ENCODE peak calls at places on chromosomes 2 and 18, in eight cellular contexts. R is A549, Z is tibial nerve, V is heart left ventricle, E is NB4, B is spleen, S is right lobe of liver, P is prostate gland. I is an unnamed sample.

GRCh38 chr2:26805241-26805676 is 19.4 kb downstream of the CENPA start:
- DNase-seq in B (no peak), R (no peak), S (no peak), Z (no peak), E (no peak), P (no peak), V (no peak), I (no peak)

GRCh38 chr2:132760405-132760804 is 90.4 kb upstream of the LYPD1 start:
- DNase-seq in B (no peak), E (no peak), S (no peak), P (no peak), V (no peak), Z (no peak), R (no peak), I (no peak)

GRCh38 chr18:28080876-28081300 is 96.0 kb downstream of the CDH2 start:
- DNase-seq in E (no peak), P (no peak), Z (no peak), V (no peak), R (no peak), B (no peak), S (no peak), I (no peak)

GRCh38 chr2:29449499-29449898 is 334.3 kb downstream of the CLIP4 start:
- DNase-seq in P (no peak), B (no peak), R (no peak), E (no peak), Z (no peak), V (no peak), S (no peak), I (no peak)

GRCh38 chr2:1640301-1641135 is 103.8 kb downstream of the PXDN start:
- DNase-seq in Z (no peak), S (no peak), R (no peak), B (no peak), P (no peak), V (no peak), E (no peak), I (no peak)

GRCh38 chr2:156006721-156007618 is 325.6 kb downstream of the NR4A2 start:
- DNase-seq in E (no peak), P (no peak), R (no peak), S (no peak), B (peak; percentile 69), V (peak; percentile 42), Z (no peak), I (no peak)

GRCh38 chr2:48844418-48845155 is 89.1 kb upstream of the LHCGR start:
- DNase-seq in R (no peak), P (no peak), E (peak; percentile 10), B (no peak), Z (no peak), V (no peak), S (no peak), I (no peak)

GRCh38 chr2:6750389-6751158 is 115.1 kb downstream of the CMPK2 start:
- DNase-seq in E (no peak), Z (no peak), V (no peak), B (no peak), S (no peak), R (no peak), P (no peak), I (no peak)

GRCh38 chr2:54595999-54596903 is 127.2 kb upstream of the EML6 start:
- DNase-seq in B (no peak), S (no peak), P (no peak), V (no peak), R (no peak), Z (no peak), E (no peak), I (peak; percentile 75)

GRCh38 chr2:80454628-80455027 is 150.1 kb upstream of the LRRTM1 start:
- DNase-seq in V (peak; percentile 69), P (no peak), B (peak; percentile 59), E (no peak), R (no peak), S (no peak), Z (no peak), I (no peak)

GRCh38 chr2:70717431-70718038 is 50.5 kb downstream of the ADD2 start:
- DNase-seq in Z (no peak), B (no peak), V (no peak), R (no peak), P (no peak), E (no peak), S (no peak), I (no peak)

GRCh38 chr2:161044095-161044874 is 115.9 kb upstream of the TANK start:
- DNase-seq in S (no peak), B (no peak), E (no peak), R (no peak), P (no peak), Z (peak; percentile 51), V (no peak), I (peak; percentile 18)

DNA sequence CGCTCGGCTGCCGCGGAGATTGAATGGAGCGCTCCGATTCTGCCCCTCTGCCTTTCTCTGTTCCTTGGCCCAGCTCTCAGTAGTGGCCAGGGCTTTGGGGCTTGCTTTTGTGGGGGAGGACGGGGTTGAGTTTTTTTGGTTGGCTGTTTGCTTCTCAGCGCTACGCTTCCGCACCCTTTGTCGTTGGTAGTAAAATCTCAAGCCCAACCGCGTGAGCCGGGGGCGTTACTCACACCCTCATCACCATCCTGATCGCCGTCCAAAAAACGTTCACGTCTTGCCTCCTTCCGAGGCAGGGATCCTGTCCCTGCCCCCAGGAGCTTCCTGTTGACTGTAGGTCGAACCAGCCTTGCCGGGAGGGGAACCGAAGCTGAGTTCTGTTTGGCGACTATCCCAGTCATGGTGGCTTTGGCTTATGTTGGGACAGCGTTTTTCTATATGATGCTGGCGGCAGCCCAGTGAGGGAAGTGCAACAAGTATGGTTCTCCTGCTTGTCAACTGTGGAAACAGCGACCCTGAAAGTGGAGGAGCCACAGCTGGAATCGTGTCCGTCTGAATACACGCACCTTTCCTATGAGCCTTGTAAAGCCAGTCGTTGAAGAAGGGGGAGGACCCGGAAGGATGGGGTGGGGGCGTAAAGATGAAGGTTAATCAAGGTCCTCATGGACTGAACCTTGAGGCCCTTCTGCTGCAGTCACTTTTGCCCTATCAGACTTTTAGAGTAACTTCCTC is 797 bp upstream of the YES1 start:
- DNase-seq in Z (peak; percentile 67), V (peak; percentile 74), B (peak; percentile 91), P (peak; percentile 61), S (peak; percentile 79), E (peak; percentile 95), R (peak; percentile 36), I (peak; percentile 82)
- TF ChIP-seq POLR2A in Z (peak; percentile 8), V (no peak), B (no peak), P (no peak), S (no peak), E (peak; percentile 55), R (no peak), I (no peak)

GRCh38 chr2:170359466-170359865 is 181.5 kb downstream of the MYO3B start:
- DNase-seq in R (no peak), B (no peak), Z (no peak), S (no peak), V (no peak), E (no peak), P (no peak), I (no peak)

GRCh38 chr2:170362313-170362795 is 184.4 kb downstream of the MYO3B start:
- DNase-seq in R (no peak), S (no peak), B (no peak), V (no peak), Z (no peak), E (no peak), P (no peak), I (no peak)

GRCh38 chr2:170362895-170363582 is 185.1 kb downstream of the MYO3B start:
- DNase-seq in E (no peak), R (no peak), Z (peak; percentile 6), P (no peak), B (no peak), V (no peak), S (no peak), I (no peak)

GRCh38 chr2:170361359-170361936 is 183.5 kb downstream of the MYO3B start:
- DNase-seq in R (peak; percentile 17), P (peak; percentile 50), Z (peak; percentile 43), E (peak; percentile 70), B (no peak), V (no peak), S (no peak), I (no peak)

GRCh38 chr2:170360546-170361358 is 182.8 kb downstream of the MYO3B start:
- DNase-seq in V (no peak), B (no peak), Z (no peak), P (no peak), E (no peak), R (no peak), S (no peak), I (no peak)
- H3K4me3 ChIP-seq in V (no peak overlapping the region), B (no peak overlapping the region), Z (no peak overlapping the region), P (no peak overlapping the region), E (no peak overlapping the region), R (no peak overlapping the region), S (no peak overlapping the region), I (no peak overlapping the region)

DNA sequence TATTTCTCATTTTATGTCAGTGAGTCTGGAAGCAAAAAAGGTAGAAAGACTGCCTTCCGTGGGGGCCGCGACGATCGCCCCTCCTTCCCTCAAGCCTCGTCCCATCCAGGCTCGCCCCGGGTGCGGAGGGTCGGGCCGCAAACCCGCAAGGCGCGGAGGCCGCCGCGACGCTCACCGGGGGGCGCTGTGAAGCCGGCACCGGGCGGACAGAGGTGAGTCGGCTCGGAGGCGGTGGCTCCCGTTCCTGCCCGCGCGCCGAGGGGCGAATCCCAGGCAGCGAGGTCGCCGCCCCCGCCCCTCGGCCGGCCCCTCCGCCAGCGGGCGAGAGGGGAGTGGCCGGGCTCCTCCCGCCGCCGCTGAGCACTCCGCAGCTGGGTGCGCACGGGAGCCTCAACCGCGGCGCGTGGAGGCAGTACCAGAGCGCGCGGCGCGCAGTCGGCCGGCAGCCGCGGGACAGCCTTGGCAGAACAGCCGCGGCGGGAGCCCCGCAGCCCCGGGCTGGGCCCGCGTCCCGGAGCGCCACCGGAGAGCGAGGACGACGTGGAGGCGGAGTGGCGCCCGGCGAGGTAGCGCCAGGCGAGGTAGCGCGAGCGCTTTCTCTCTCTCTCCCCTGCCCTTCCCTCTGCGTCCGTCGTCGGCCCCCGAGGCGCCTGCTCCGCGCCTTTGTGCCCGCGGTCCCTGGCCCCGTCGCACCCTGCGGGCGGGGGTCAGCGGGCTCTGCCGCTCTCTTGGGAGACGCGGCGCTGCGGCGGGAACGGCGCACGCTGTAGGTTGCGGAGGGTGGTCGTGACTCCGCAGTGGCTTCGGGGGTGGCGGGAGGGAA is at the start of gene MYO1B:
- DNase-seq in V (peak; percentile 88), Z (peak; percentile 21), S (peak; percentile 91), P (peak; percentile 77), R (peak; percentile 58), B (peak; percentile 87), E (peak; percentile 90), I (peak; percentile 56)
- TF ChIP-seq CTCF in V (peak; percentile 63), Z (peak; percentile 26), S (peak; percentile 74), P (peak; percentile 72), R (peak; percentile 75), B (peak; percentile 36), E (peak; percentile 30), I (peak; percentile 41)

DNA sequence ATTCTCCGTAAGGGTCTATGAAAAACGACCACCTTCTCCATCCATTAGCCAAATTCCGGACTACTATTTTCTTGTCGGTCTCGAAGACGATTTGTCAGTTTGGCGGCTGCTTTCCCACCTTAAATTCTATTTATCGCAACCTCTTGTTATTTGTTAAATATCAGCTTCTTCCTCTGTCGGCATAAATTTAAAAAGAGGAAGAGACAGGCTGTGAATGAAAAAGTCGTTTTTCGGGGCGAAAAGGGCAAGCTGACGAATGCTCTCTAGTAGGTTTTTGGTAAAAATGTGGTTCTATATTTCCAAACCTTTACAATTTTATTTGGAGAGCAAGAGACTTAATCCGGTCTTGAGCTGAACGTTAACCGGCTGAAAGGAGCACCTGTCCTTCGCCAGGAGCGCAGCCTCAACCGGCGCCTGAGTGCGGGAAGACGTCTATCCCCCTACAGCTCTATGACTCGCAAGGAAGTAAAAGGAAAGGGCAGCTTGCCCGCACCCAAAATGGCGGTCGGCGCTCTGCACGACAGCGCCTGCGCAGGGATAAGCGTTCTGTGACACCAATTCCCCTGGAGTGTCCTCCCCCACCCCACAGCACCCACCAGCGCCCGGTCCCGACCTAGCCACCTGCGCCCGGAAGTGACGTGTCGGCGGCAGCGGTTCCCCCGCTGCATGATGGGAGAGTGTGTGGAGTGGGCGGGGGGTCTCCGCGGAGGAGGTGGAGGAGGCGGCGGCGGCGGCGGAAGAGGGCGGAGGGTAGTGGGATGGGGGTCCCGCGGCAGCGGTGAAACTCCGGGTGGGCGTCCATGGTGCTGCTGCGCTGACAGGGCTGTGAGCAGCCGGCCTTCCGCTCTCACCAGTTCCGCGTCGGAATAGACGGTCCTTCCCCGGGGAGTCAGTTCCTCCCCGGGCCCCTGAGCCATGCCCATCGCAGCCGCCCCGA is at the start of gene AFTPH:
- DNase-seq in P (peak; percentile 99), S (peak; percentile 100), Z (peak; percentile 92), R (peak; percentile 98), B (peak; percentile 100), V (peak; percentile 99), E (peak; percentile 99), I (peak; percentile 99)
- TF ChIP-seq POLR2A in P (peak; percentile 92), S (peak; percentile 85), Z (peak; percentile 89), R (peak; percentile 61), B (peak; percentile 87), V (peak; percentile 77), E (peak; percentile 90), I (peak; percentile 96)

I was measured in uterus.